ENCODE peak calls at places on chromosome 14, in five cellular contexts. R, W, F, N and C are unnamed samples.

GRCh38 chr14:62777510-62777909 is 267.7 kb downstream of the KCNH5 start:
- DNase-seq in F (no peak), R (no peak), W (no peak), N (no peak), C (no peak)

GRCh38 chr14:90850487-90850886 is 34.3 kb upstream of the TTC7B start:
- DNase-seq in W (peak), F (no peak), R (no peak), N (no peak), C (no peak)

GRCh38 chr14:77195766-77196165 is 14.2 kb downstream of the TMEM63C start:
- DNase-seq in F (no peak), N (no peak), R (no peak), W (no peak), C (no peak)

GRCh38 chr14:39302124-39302810 is 68.6 kb downstream of the MIA2 start:
- DNase-seq in N (no peak), R (no peak), W (no peak), F (no peak), C (no peak)

GRCh38 chr14:79658224-79658623 is 553.1 kb downstream of the DIO2 start:
- DNase-seq in N (no peak), W (no peak), R (no peak), F (no peak), C (no peak)

GRCh38 chr14:98229676-98230366 is 1042.2 kb downstream of the BCL11B start:
- DNase-seq in W (no peak), R (no peak), N (no peak), F (no peak), C (no peak)

GRCh38 chr14:22887260-22887989 is 4.4 kb downstream of the REM2 start:
- DNase-seq in F (no peak), N (peak), W (peak), R (no peak), C (peak)

GRCh38 chr14:85079842-85080741 is 449.9 kb upstream of the FLRT2 start:
- DNase-seq in W (no peak), N (no peak), R (no peak), F (no peak), C (no peak)

GRCh38 chr14:93303659-93304058 is 29.2 kb downstream of the BTBD7 start:
- DNase-seq in N (no peak), W (peak), F (no peak), R (no peak), C (no peak)

GRCh38 chr14:90487031-90487430 is 90.2 kb downstream of the CALM1 start:
- DNase-seq in F (no peak), R (no peak), W (peak), N (no peak), C (no peak)

GRCh38 chr14:88258026-88258425 is 65.0 kb downstream of the KCNK10 start:
- DNase-seq in R (no peak), N (no peak), W (no peak), F (no peak), C (no peak)

GRCh38 chr14:102999227-102999895 is 58.0 kb downstream of the CDC42BPB start:
- DNase-seq in F (no peak), W (no peak), N (no peak), R (no peak), C (no peak)

GRCh38 chr14:34502826-34503225 is 36.7 kb downstream of the EAPP start:
- DNase-seq in W (peak), N (no peak), R (no peak), F (no peak), C (no peak)
- H3K4me3 ChIP-seq in W (no peak), N (no peak), R (no peak), F (no peak), C (no peak)

DNA sequence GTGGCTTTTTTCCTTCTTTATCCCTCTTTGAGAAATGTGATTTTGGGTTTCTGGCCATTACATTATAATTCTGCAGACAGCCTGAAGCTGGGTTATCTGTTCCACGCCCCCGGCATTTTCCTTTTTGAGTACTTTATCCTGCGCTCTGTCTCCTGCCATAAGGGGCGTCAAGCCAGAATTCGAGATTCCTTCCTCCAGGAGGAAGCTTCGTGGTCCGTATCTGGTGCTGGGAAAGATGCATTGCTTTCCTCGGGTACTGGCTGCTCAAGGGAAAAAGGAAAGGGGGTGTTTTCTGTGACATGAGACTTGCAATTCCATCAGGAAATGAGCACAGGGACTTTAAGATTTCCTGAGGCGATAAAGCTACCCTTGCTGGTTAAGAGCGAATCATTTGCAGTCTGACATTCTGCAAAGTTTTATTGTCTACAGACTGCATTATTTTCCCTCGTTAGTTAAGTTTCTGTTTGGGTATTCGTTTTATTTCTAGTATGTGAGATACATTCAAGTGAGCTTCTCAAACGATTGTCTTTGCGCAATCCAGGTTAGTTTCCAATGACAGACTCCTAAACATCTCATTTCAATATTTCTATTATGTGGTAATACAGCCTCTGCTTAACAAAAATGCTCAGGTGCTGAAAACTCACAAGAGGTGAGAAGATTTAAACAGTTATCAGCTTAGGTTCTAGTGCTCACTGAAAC is 706 bp downstream of the AKAP5 start:
- DNase-seq in F (no peak), W (peak), R (no peak), N (peak), C (no peak)
- TF ChIP-seq CTCF in F (no peak), W (peak), R (no peak), N (peak), C (no peak)

GRCh38 chr14:105386581-105387529 is 11.5 kb upstream of the TEX22 start:
- DNase-seq in F (no peak), R (no peak), W (no peak), N (no peak), C (no peak)
- H3K4me3 ChIP-seq in F (no peak), R (no peak), W (no peak), N (no peak), C (no peak)

DNA sequence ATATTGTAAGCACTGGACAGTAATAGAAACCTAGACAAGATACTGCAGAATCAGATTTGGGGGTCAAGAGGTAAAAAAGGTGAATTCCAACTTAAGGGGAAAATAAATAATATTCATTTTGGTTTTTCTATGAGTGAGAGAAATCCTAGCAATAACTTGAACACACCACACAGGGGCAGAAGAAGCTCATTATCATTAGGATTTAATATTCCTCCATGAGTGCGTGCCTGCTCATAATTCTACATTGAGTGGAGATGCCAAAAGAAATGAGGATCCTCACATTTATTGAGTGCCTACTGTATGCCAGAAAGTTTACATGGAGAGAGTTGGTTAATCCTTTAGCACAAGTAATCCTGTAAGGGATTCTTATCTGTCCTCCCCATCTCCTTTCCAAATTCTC is 40.5 kb upstream of the C14orf132 start:
- DNase-seq in F (no peak), N (no peak), W (peak), R (no peak), C (no peak)
- TF ChIP-seq CTCF in F (no peak), N (peak), W (peak), R (no peak), C (no peak)

GRCh38 chr14:70289138-70289537 is 70.3 kb downstream of the COX16 start:
- DNase-seq in W (no peak), N (no peak), R (no peak), F (no peak), C (peak)

DNA sequence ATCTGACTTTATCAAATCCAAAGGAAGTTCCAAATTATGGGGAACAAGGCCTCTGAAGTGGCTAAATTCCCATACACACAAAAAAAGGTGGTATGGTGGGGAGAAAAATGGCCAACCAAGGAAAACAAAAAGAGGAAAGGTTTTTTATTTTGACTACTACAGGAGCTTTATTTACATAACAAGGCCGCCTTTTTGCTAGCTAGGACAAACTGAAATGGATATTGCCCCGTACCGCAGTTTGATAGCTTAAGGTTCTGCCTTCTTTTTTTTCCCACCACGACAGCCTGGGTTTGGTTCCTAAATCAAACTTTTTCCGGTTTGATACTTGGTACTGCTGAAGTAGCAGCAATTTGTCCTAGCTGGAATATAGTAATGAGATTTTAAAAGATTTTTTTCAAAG is 66.8 kb downstream of the COX16 start:
- DNase-seq in F (no peak), W (no peak), N (no peak), R (no peak), C (no peak)
- H3K4me3 ChIP-seq in F (no peak), W (no peak), N (no peak), R (no peak), C (no peak)

GRCh38 chr14:91901449-91902250 is 34.3 kb upstream of the TC2N start:
- DNase-seq in R (no peak), N (no peak), F (peak), W (no peak), C (no peak)

GRCh38 chr14:91899777-91900176 is 32.4 kb upstream of the TC2N start:
- DNase-seq in N (no peak), F (no peak), R (no peak), W (no peak), C (no peak)

GRCh38 chr14:91897121-91897701 is 29.9 kb upstream of the TC2N start:
- DNase-seq in R (no peak), F (peak), W (peak), N (no peak), C (no peak)

GRCh38 chr14:91898256-91898843 is 31.0 kb upstream of the TC2N start:
- DNase-seq in N (no peak), R (no peak), W (peak), F (no peak), C (no peak)

DNA sequence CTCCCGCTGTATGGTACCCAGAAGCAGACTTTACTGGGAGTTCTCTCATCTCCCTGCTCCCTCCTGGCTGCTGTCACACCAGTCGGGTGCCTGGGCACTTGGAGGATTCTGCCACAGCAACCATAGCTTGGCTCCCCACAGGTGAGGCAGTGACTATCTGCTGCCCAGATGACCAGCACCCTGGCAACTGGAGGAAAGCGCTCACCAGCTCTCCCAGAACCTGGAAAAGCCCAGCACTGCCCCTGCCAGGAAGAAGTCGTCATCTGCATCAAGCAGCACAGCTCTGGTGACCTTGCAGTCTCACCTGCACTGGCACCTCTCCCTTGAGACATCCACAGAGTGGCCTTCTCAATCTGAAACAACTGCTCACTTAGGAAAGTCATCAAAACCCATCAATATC is 31.9 kb upstream of the TC2N start:
- DNase-seq in F (no peak), R (no peak), W (no peak), N (no peak), C (no peak)
- TF ChIP-seq CTCF in F (no peak), R (no peak), W (no peak), N (no peak), C (peak)